ENCODE peak calls at places on chromosomes 1 and 21, in five cellular contexts. N, F, R, L and E are unnamed samples.

GRCh38 chr1:47948126-47948525 is 49.1 kb downstream of the TRABD2B start:
- DNase-seq in N (no peak), F (no peak), R (peak), L (no peak), E (no peak)

GRCh38 chr21:36120304-36120902 is 14.5 kb upstream of the CBR3 start:
- DNase-seq in N (peak), F (no peak), R (peak), L (no peak), E (peak)

GRCh38 chr1:31164291-31164690 is 75.4 kb downstream of the NKAIN1 start:
- DNase-seq in N (no peak), F (no peak), R (no peak), L (no peak), E (no peak)

GRCh38 chr1:23593556-23594148 is 34.4 kb upstream of the ID3 start:
- DNase-seq in N (no peak), F (no peak), R (no peak), L (no peak), E (peak)

GRCh38 chr1:107251083-107251482 is 110.2 kb downstream of the NTNG1 start:
- DNase-seq in N (no peak), F (no peak), R (no peak), L (no peak), E (no peak)

GRCh38 chr1:6869002-6869380 is 83.7 kb downstream of the CAMTA1 start:
- DNase-seq in N (no peak), F (no peak), R (peak), L (no peak), E (no peak)

GRCh38 chr1:47187226-47187925 is 2.5 kb downstream of the PDZK1IP1 start:
- DNase-seq in N (no peak), F (no peak), R (no peak), L (no peak), E (no peak)

GRCh38 chr1:27598902-27599528 is 4.9 kb downstream of the AHDC1 start:
- DNase-seq in N (peak), F (no peak), R (peak), L (no peak), E (peak)

GRCh38 chr1:152960452-152961044 is 9.9 kb upstream of the SPRR4 start:
- DNase-seq in N (no peak), F (no peak), R (no peak), L (no peak), E (no peak)

GRCh38 chr1:78236711-78237110 is 190.9 kb downstream of the GIPC2 start:
- DNase-seq in N (no peak), F (no peak), R (no peak), L (no peak), E (no peak)

GRCh38 chr1:38221006-38221649 is 174.5 kb upstream of the POU3F1 start:
- DNase-seq in N (no peak), F (peak), R (no peak), L (no peak), E (peak)

GRCh38 chr1:109777436-109777835 is 13.7 kb upstream of the EPS8L3 start:
- DNase-seq in N (no peak), F (no peak), R (no peak), L (no peak), E (no peak)

GRCh38 chr1:22186316-22186715 is 43.4 kb upstream of the WNT4 start:
- DNase-seq in N (no peak), F (no peak), R (no peak), L (no peak), E (no peak)

GRCh38 chr1:31764307-31765040 is at the start of gene ADGRB2:
- DNase-seq in N (peak), F (no peak), R (peak), L (no peak), E (no peak)

GRCh38 chr1:19336543-19336942 is 24.4 kb downstream of the SLC66A1 start:
- DNase-seq in N (no peak), F (no peak), R (no peak), L (no peak), E (no peak)

GRCh38 chr1:6979003-6979577 is 193.8 kb downstream of the CAMTA1 start:
- DNase-seq in N (no peak), F (no peak), R (no peak), L (no peak), E (no peak)

GRCh38 chr1:65036614-65037180 is 70.3 kb upstream of the JAK1 start:
- DNase-seq in N (no peak), F (no peak), R (no peak), L (no peak), E (no peak)

GRCh38 chr1:67832737-67833594 is at the start of gene GNG12:
- DNase-seq in N (peak), F (no peak), R (no peak), L (peak), E (peak)

GRCh38 chr1:51341876-51342496 is 11.6 kb upstream of the TTC39A start:
- DNase-seq in N (no peak), F (no peak), R (no peak), L (no peak), E (no peak)

GRCh38 chr1:224226849-224227502 is 43.9 kb downstream of the DEGS1 start:
- DNase-seq in N (peak), F (no peak), R (no peak), L (no peak), E (no peak)

GRCh38 chr1:17377325-17377953 is 5.4 kb downstream of the PADI6 start:
- DNase-seq in N (no peak), F (no peak), R (no peak), L (no peak), E (no peak)

GRCh38 chr1:237864338-237865244 is 26.1 kb downstream of the ZP4 start:
- DNase-seq in N (peak), F (no peak), R (peak), L (peak), E (peak)

GRCh38 chr1:186736971-186737685 is 56.9 kb upstream of the PTGS2 start:
- DNase-seq in N (no peak), F (no peak), R (no peak), L (no peak), E (no peak)

GRCh38 chr1:210369425-210369824 is 40.7 kb downstream of the HHAT start:
- DNase-seq in N (no peak), F (no peak), R (no peak), L (no peak), E (no peak)

GRCh38 chr1:222034790-222035189 is 292.9 kb upstream of the DUSP10 start:
- DNase-seq in N (no peak), F (no peak), R (no peak), L (no peak), E (no peak)

GRCh38 chr1:183023601-183024351 is 556 bp downstream of the LAMC1 start:
- DNase-seq in N (peak), F (no peak), R (no peak), L (peak), E (no peak)

GRCh38 chr1:27316860-27317259 is 5.1 kb upstream of the TMEM222 start:
- DNase-seq in N (no peak), F (no peak), R (no peak), L (no peak), E (no peak)

GRCh38 chr1:67479146-67479891 is 49.1 kb upstream of the SERBP1 start:
- DNase-seq in N (no peak), F (no peak), R (no peak), L (no peak), E (peak)

GRCh38 chr1:25572708-25573590 is 29.5 kb downstream of the LDLRAP1 start:
- DNase-seq in N (no peak), F (no peak), R (peak), L (no peak), E (peak)

GRCh38 chr1:153566414-153567371 is 1.0 kb upstream of the S100A2 start:
- DNase-seq in N (peak), F (peak), R (peak), L (peak), E (peak)

GRCh38 chr21:43193088-43193650 is 24.4 kb downstream of the CRYAA start:
- DNase-seq in N (no peak), F (no peak), R (no peak), L (no peak), E (no peak)

GRCh38 chr1:182877331-182877730 is 38.2 kb downstream of the DHX9 start:
- DNase-seq in N (no peak), F (no peak), R (no peak), L (no peak), E (no peak)

GRCh38 chr21:38136201-38136600 is 120.6 kb upstream of the KCNJ15 start:
- DNase-seq in N (no peak), F (no peak), R (no peak), L (no peak), E (peak)

GRCh38 chr1:53390261-53390660 is 62.4 kb upstream of the LRP8 start:
- DNase-seq in N (no peak), F (no peak), R (peak), L (no peak), E (no peak)

GRCh38 chr1:226706664-226707063 is 32.4 kb downstream of the ITPKB start:
- DNase-seq in N (no peak), F (no peak), R (no peak), L (no peak), E (no peak)

GRCh38 chr1:226688852-226689251 is 50.2 kb downstream of the ITPKB start:
- DNase-seq in N (no peak), F (no peak), R (peak), L (no peak), E (no peak)